ENCODE peak calls at places on chromosome 9, in ten cellular contexts. Y is body of pancreas; J is GM20000; W is GM03348; K is AG10803; H is gastrocnemius medialis; Z is amygdala; L is Right ventricle myocardium superior; G is activated naive CD4-positive, alpha-beta T cell treated with anti-CD3 and anti-CD28 coated beads for 36 hours; S is ACHN. I is an unnamed sample.

GRCh38 chr9:127273350-127273749 is 8.8 kb downstream of the GARNL3 start:
- DNase-seq in Y (no peak), J (no peak), W (no peak), K (no peak), H (no peak), Z (no peak), L (no peak), G (no peak), S (no peak), I (no peak)

GRCh38 chr9:91177081-91177480 is 184.6 kb downstream of the AUH start:
- DNase-seq in Y (no peak), J (no peak), W (no peak), K (no peak), H (no peak), Z (no peak), L (no peak), G (no peak), S (no peak), I (no peak)

GRCh38 chr9:35798658-35799366 is 7.4 kb downstream of the NPR2 start:
- DNase-seq in Y (no peak), J (no peak), W (peak; percentile 44), K (peak; percentile 42), H (no peak), Z (no peak), L (no peak), G (peak; percentile 64), S (no peak), I (no peak)

GRCh38 chr9:118318770-118319443 is 614.7 kb downstream of the TLR4 start:
- DNase-seq in Y (peak; percentile 29), J (no peak), W (no peak), K (no peak), H (no peak), Z (no peak), L (no peak), G (no peak), S (peak; percentile 75), I (no peak)

GRCh38 chr9:93612796-93613154 is 36.4 kb downstream of the PHF2 start:
- DNase-seq in Y (peak; percentile 37), J (peak; percentile 35), W (no peak), K (no peak), H (no peak), Z (no peak), L (no peak), G (peak; percentile 34), S (no peak), I (no peak)

GRCh38 chr9:35718726-35719511 is 13.1 kb downstream of the TLN1 start:
- DNase-seq in Y (no peak), J (no peak), W (no peak), K (no peak), H (no peak), Z (no peak), L (no peak), G (no peak), S (no peak), I (no peak)

GRCh38 chr9:1871486-1872181 is 143.5 kb upstream of the SMARCA2 start:
- DNase-seq in Y (no peak), J (no peak), W (peak; percentile 24), K (peak; percentile 46), H (no peak), Z (no peak), L (no peak), G (no peak), S (no peak), I (no peak)

GRCh38 chr9:76827286-76828080 is 63.2 kb downstream of the PCA3 start:
- DNase-seq in Y (no peak), J (no peak), W (no peak), K (no peak), H (no peak), Z (no peak), L (no peak), G (no peak), S (no peak), I (no peak)

GRCh38 chr9:116629700-116630099 is 57.4 kb upstream of the TRIM32 start:
- DNase-seq in Y (no peak), J (no peak), W (no peak), K (no peak), H (no peak), Z (no peak), L (no peak), G (no peak), S (no peak), I (no peak)

GRCh38 chr9:116066221-116066620 is 87.4 kb upstream of the PAPPA start:
- DNase-seq in Y (no peak), J (no peak), W (no peak), K (no peak), H (no peak), Z (no peak), L (no peak), G (no peak), S (no peak), I (no peak)

GRCh38 chr9:33820231-33820745 is 3.3 kb downstream of the UBE2R2 start:
- DNase-seq in Y (no peak), J (no peak), W (no peak), K (no peak), H (no peak), Z (no peak), L (no peak), G (no peak), S (no peak), I (no peak)

GRCh38 chr9:122988919-122989614 is 44.4 kb upstream of the GPR21 start:
- DNase-seq in Y (no peak), J (peak; percentile 19), W (no peak), K (no peak), H (no peak), Z (no peak), L (no peak), G (no peak), S (no peak), I (no peak)

GRCh38 chr9:69975681-69976080 is 68.0 kb upstream of the MAMDC2 start:
- DNase-seq in Y (no peak), J (no peak), W (no peak), K (peak; percentile 65), H (no peak), Z (no peak), L (no peak), G (no peak), S (no peak), I (no peak)

GRCh38 chr9:97689401-97689800 is 7.7 kb downstream of the XPA start:
- DNase-seq in Y (no peak), J (no peak), W (no peak), K (peak; percentile 16), H (no peak), Z (no peak), L (no peak), G (no peak), S (peak; percentile 55), I (no peak)

GRCh38 chr9:624935-625505 is 216.5 kb upstream of the DMRT1 start:
- DNase-seq in Y (no peak), J (no peak), W (peak; percentile 16), K (no peak), H (no peak), Z (no peak), L (no peak), G (no peak), S (no peak), I (no peak)

GRCh38 chr9:131732636-131733340 is 7.1 kb downstream of the RAPGEF1 start:
- DNase-seq in Y (no peak), J (no peak), W (no peak), K (no peak), H (peak; percentile 30), Z (no peak), L (no peak), G (peak; percentile 48), S (no peak), I (no peak)

GRCh38 chr9:96493757-96494156 is 43.8 kb downstream of the HABP4 start:
- DNase-seq in Y (no peak), J (no peak), W (no peak), K (no peak), H (no peak), Z (no peak), L (no peak), G (no peak), S (no peak), I (no peak)

GRCh38 chr9:88985616-88986015 is 5.7 kb upstream of the S1PR3 start:
- DNase-seq in Y (no peak), J (no peak), W (no peak), K (no peak), H (no peak), Z (no peak), L (no peak), G (peak; percentile 35), S (no peak), I (no peak)

GRCh38 chr9:131204285-131204684 is 72.0 kb downstream of the FAM78A start:
- DNase-seq in Y (no peak), J (no peak), W (no peak), K (no peak), H (no peak), Z (no peak), L (no peak), G (no peak), S (no peak), I (no peak)

GRCh38 chr9:16147726-16148125 is 594.9 kb downstream of the CCDC171 start:
- DNase-seq in Y (no peak), J (no peak), W (no peak), K (no peak), H (no peak), Z (no peak), L (no peak), G (no peak), S (no peak), I (no peak)

GRCh38 chr9:95004452-95005275 is 278.2 kb downstream of the AOPEP start:
- DNase-seq in Y (peak; percentile 85), J (peak; percentile 85), W (peak; percentile 86), K (no peak), H (peak; percentile 59), Z (no peak), L (peak; percentile 75), G (peak; percentile 28), S (peak; percentile 45), I (peak; percentile 78)

GRCh38 chr9:130834371-130835311 is at the start of gene ABL1:
- DNase-seq in Y (peak; percentile 77), J (peak; percentile 92), W (peak; percentile 92), K (peak; percentile 83), H (peak; percentile 63), Z (no peak), L (peak; percentile 81), G (peak; percentile 87), S (peak; percentile 79), I (peak; percentile 81)

GRCh38 chr9:15642369-15642962 is 89.6 kb downstream of the CCDC171 start:
- DNase-seq in Y (no peak), J (peak; percentile 39), W (peak; percentile 68), K (peak; percentile 53), H (no peak), Z (no peak), L (no peak), G (no peak), S (peak; percentile 56), I (no peak)

GRCh38 chr9:93617273-93617672 is 40.9 kb downstream of the PHF2 start:
- DNase-seq in Y (no peak), J (no peak), W (no peak), K (no peak), H (no peak), Z (no peak), L (no peak), G (no peak), S (no peak), I (no peak)

GRCh38 chr9:131678499-131679111 is 61.3 kb downstream of the RAPGEF1 start:
- DNase-seq in Y (peak; percentile 60), J (peak; percentile 85), W (peak; percentile 92), K (peak; percentile 96), H (peak; percentile 91), Z (no peak), L (peak; percentile 79), G (peak; percentile 92), S (peak; percentile 81), I (peak; percentile 83)

I was measured in Right ventricle myocardium inferior.